ENCODE peak calls at places on chromosomes 4 and X, in six cellular contexts. V is PC-3, X is adipocyte, I is renal cortical epithelial cell, T is M059J, B is A549. W is an unnamed sample.

GRCh38 chr4:35541888-35542213 is 702.5 kb downstream of the ARAP2 start:
- DNase-seq in V (no peak), I (no peak), X (no peak), T (no peak), B (no peak), W (no peak)

GRCh38 chrX:108699368-108699767 is 37.0 kb downstream of the IRS4 start:
- DNase-seq in T (peak; percentile 13), X (peak; percentile 45), V (peak; percentile 66), I (peak; percentile 43), B (peak; percentile 5), W (peak; percentile 44)

GRCh38 chrX:17706676-17707075 is 30.6 kb upstream of the SCML1 start:
- DNase-seq in X (peak; percentile 74), V (peak; percentile 43), I (peak; percentile 81), B (peak; percentile 15), T (peak; percentile 63), W (peak; percentile 85)

GRCh38 chr4:7206856-7207567 is 14.7 kb downstream of the SORCS2 start:
- DNase-seq in I (peak; percentile 74), X (peak; percentile 97), V (peak; percentile 82), B (peak; percentile 55), T (peak; percentile 87), W (no peak)

GRCh38 chr4:2930821-2931764 is 32.1 kb downstream of the NOP14 start:
- DNase-seq in X (no peak), I (no peak), T (no peak), B (no peak), V (no peak), W (no peak)

GRCh38 chrX:63635750-63636149 is 149.3 kb downstream of the ARHGEF9 start:
- DNase-seq in I (no peak), X (no peak), B (no peak), V (no peak), T (no peak), W (no peak)

GRCh38 chrX:40083120-40083978 is 14.4 kb downstream of the BCOR start:
- DNase-seq in V (peak; percentile 40), B (no peak), T (no peak), I (no peak), X (no peak), W (no peak)

GRCh38 chr4:75769044-75769443 is 44.7 kb downstream of the USO1 start:
- DNase-seq in T (peak; percentile 20), B (no peak), I (no peak), V (no peak), X (peak; percentile 40), W (no peak)

GRCh38 chr4:47933798-47934197 is 19.4 kb upstream of the NFXL1 start:
- DNase-seq in B (peak; percentile 5), X (peak; percentile 85), V (peak; percentile 58), I (peak; percentile 52), T (peak; percentile 36), W (peak; percentile 46)

GRCh38 chrX:24014388-24015018 is 12.5 kb downstream of the KLHL15 start:
- DNase-seq in X (no peak), V (no peak), I (no peak), B (no peak), T (no peak), W (no peak)

GRCh38 chrX:103630171-103630511 is 1.4 kb downstream of the TCEAL1 start:
- DNase-seq in T (no peak), B (no peak), V (no peak), I (no peak), X (no peak), W (no peak)

GRCh38 chrX:73215263-73215662 is 612 bp upstream of the NAP1L2 start:
- DNase-seq in V (no peak), I (no peak), T (no peak), B (no peak), X (no peak), W (no peak)

GRCh38 chr4:3414421-3415279 is 27.1 kb upstream of the HGFAC start:
- DNase-seq in V (no peak), I (no peak), X (no peak), B (no peak), T (no peak), W (no peak)

GRCh38 chr4:100184787-100185186 is 5.5 kb downstream of the DDIT4L start:
- DNase-seq in V (no peak), X (no peak), B (no peak), I (no peak), T (no peak), W (no peak)